ENCODE peak calls at places on chromosomes 5 and 9, in four cellular contexts. P, U, X and T are unnamed samples.

GRCh38 chr5:129199308-129199707 is 104.8 kb downstream of the ISOC1 start:
- DNase-seq in P (no peak), U (no peak), X (no peak), T (no peak)

GRCh38 chr9:125255781-125256391 is 5.7 kb upstream of the GAPVD1 start:
- DNase-seq in P (no peak), U (peak), X (no peak), T (no peak)

GRCh38 chr9:127541865-127542264 is 70.2 kb upstream of the STXBP1 start:
- DNase-seq in P (no peak), U (no peak), X (no peak), T (no peak)

GRCh38 chr5:1128977-1129724 is 17.3 kb upstream of the SLC12A7 start:
- DNase-seq in P (no peak), U (no peak), X (no peak), T (no peak)

GRCh38 chr5:141084487-141084989 is 9.9 kb upstream of the PCDHB2 start:
- DNase-seq in P (peak), U (no peak), X (no peak), T (peak)

GRCh38 chr9:92223758-92224157 is 69.7 kb downstream of the IARS1 start:
- DNase-seq in P (no peak), U (no peak), X (no peak), T (no peak)

GRCh38 chr9:114307323-114308250 is 15.3 kb upstream of the ORM1 start:
- DNase-seq in P (no peak), U (no peak), X (no peak), T (no peak)

GRCh38 chr5:10588779-10589447 is 25.0 kb downstream of the ANKRD33B start:
- DNase-seq in P (no peak), U (no peak), X (no peak), T (peak)

GRCh38 chr9:38127271-38127839 is 58.3 kb upstream of the SHB start:
- DNase-seq in P (no peak), U (no peak), X (no peak), T (no peak)

GRCh38 chr5:95901676-95902646 is 59.7 kb downstream of the ELL2 start:
- DNase-seq in P (no peak), U (peak), X (no peak), T (no peak)

GRCh38 chr5:39186289-39186688 is 33.1 kb downstream of the FYB1 start:
- DNase-seq in P (no peak), U (no peak), X (no peak), T (no peak)

GRCh38 chr5:132808448-132808847 is 4.7 kb upstream of the SOWAHA start:
- DNase-seq in P (no peak), U (peak), X (no peak), T (no peak)

GRCh38 chr5:2119578-2119977 is 236.9 kb upstream of the IRX4 start:
- DNase-seq in P (no peak), U (no peak), X (no peak), T (no peak)

GRCh38 chr5:74865799-74866652 is at the start of gene FAM169A:
- DNase-seq in P (peak), U (peak), X (peak), T (no peak)

GRCh38 chr5:127431977-127432376 is 85.5 kb upstream of the PRRC1 start:
- DNase-seq in P (no peak), U (no peak), X (no peak), T (no peak)